ENCODE peak calls at places on chromosomes 7 and 10, in nine cellular contexts. A is upper lobe of left lung, S is adrenal gland, N is esophagus squamous epithelium, L is breast epithelium, O is IMR-90, J is A549, Z is right lobe of liver, B is heart left ventricle. R is an unnamed sample.

GRCh38 chr7:117322741-117323584 is at the start of gene WNT2:
- DNase-seq in A (peak; percentile 86), S (no peak), N (no peak), L (no peak), O (peak; percentile 22), J (no peak), Z (no peak), B (no peak), R (no peak)

GRCh38 chr10:14330390-14331071 is at the start of gene FRMD4A:
- DNase-seq in A (no peak), S (no peak), N (no peak), L (no peak), O (no peak), J (no peak), Z (no peak), B (no peak), R (no peak)

GRCh38 chr7:22559829-22560489 is 60.0 kb upstream of the STEAP1B start:
- DNase-seq in A (no peak), S (peak; percentile 74), N (no peak), L (peak; percentile 55), O (peak; percentile 86), J (peak; percentile 85), Z (peak; percentile 71), B (peak; percentile 80), R (peak; percentile 64)

GRCh38 chr7:48158404-48158803 is 12.9 kb upstream of the ABCA13 start:
- DNase-seq in A (no peak), S (no peak), N (no peak), L (no peak), O (peak; percentile 73), J (no peak), Z (no peak), B (no peak), R (no peak)

GRCh38 chr7:16826061-16826460 is 21.3 kb upstream of the AGR2 start:
- DNase-seq in A (no peak), S (no peak), N (no peak), L (no peak), O (no peak), J (no peak), Z (no peak), B (no peak), R (no peak)

GRCh38 chr7:111145472-111145871 is 54.5 kb downstream of the LRRN3 start:
- DNase-seq in A (no peak), S (peak; percentile 25), N (no peak), L (no peak), O (no peak), J (no peak), Z (no peak), B (no peak), R (no peak)

GRCh38 chr10:127145173-127145572 is 51.2 kb downstream of the INSYN2A start:
- DNase-seq in A (no peak), S (no peak), N (no peak), L (no peak), O (peak; percentile 91), J (peak; percentile 13), Z (no peak), B (no peak), R (no peak)

GRCh38 chr10:97921581-97922377 is 72.1 kb downstream of the GOLGA7B start:
- DNase-seq in A (no peak), S (peak; percentile 19), N (no peak), L (peak; percentile 71), O (peak; percentile 1), J (no peak), Z (no peak), B (peak; percentile 85), R (no peak)

GRCh38 chr10:53166325-53166724 is 393.7 kb upstream of the MBL2 start:
- DNase-seq in A (no peak), S (no peak), N (no peak), L (no peak), O (no peak), J (no peak), Z (no peak), B (no peak), R (no peak)

GRCh38 chr10:94858022-94858421 is 80.4 kb upstream of the CYP2C9 start:
- DNase-seq in A (no peak), S (no peak), N (no peak), L (no peak), O (no peak), J (no peak), Z (no peak), B (no peak), R (no peak)

GRCh38 chr10:76969366-76969990 is 668.1 kb downstream of the KCNMA1 start:
- DNase-seq in A (no peak), S (no peak), N (no peak), L (no peak), O (no peak), J (no peak), Z (no peak), B (no peak), R (no peak)

GRCh38 chr7:139431459-139431858 is 52.0 kb downstream of the KLRG2 start:
- DNase-seq in A (no peak), S (no peak), N (no peak), L (no peak), O (peak; percentile 25), J (no peak), Z (no peak), B (no peak), R (no peak)

GRCh38 chr10:50846753-50847152 is 38.7 kb downstream of the A1CF start:
- DNase-seq in A (no peak), S (no peak), N (no peak), L (no peak), O (peak; percentile 6), J (no peak), Z (no peak), B (no peak), R (no peak)

GRCh38 chr7:76202666-76203030 is 952 bp downstream of the SRRM3 start:
- DNase-seq in A (no peak), S (no peak), N (no peak), L (no peak), O (no peak), J (no peak), Z (no peak), B (no peak), R (no peak)

GRCh38 chr7:123296965-123297364 is 97.2 kb upstream of the SLC13A1 start:
- DNase-seq in A (no peak), S (no peak), N (no peak), L (no peak), O (no peak), J (no peak), Z (no peak), B (no peak), R (no peak)

GRCh38 chr10:82922755-82923154 is 1047.8 kb downstream of the NRG3 start:
- DNase-seq in A (no peak), S (no peak), N (no peak), L (no peak), O (no peak), J (no peak), Z (no peak), B (no peak), R (no peak)
- H3K4me1 ChIP-seq in A (no peaks in the 10 kb centered on the region), S (no peaks in the 10 kb centered on the region), N (peaks cover 4% of the 10 kb centered on the region), L (no peaks in the 10 kb centered on the region), O (no peaks in the 10 kb centered on the region), J (no peaks in the 10 kb centered on the region), Z (no peaks in the 10 kb centered on the region), B (no peaks in the 10 kb centered on the region), R (no peaks in the 10 kb centered on the region)

DNA sequence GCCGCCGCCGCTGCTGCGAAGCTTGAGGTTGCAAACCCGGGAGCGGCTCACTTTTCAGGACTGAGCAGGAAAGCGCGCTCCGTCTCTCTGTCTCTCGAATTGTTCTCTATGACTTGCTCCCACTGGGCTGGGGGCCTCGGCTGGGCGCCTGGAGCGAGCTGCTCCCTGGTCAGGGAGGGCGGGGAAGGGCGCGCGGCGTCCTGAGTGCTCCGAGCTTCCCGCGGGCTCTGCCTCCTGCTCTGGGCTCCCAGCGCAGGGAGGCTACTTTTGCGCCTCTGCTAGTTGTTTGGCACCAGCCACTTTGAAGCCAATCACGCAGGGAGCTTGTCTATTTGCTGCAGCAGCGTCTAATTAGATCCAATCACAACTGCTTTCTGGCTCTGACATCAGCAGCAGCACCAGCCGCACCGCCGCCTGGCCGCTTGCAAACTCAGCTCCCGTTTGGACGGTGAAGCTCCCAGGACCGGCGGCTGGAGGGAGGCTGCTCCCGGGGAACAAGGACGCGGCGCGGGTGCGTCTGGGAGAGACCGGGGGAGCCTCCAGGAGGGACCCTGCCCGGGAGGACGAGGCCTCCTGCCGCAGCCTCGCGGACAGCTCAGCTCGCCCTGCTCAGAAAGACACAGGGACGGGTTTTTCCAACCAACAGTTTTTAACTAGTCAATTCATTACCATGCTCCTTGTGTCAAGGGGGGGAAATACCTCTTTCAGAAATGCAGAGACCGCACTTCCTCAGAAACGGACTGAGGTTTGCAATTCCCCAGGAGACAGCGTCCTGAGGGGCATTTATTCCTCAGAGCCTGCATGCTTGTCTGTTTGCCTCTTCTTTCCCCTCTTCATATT is at the start of gene ADARB2:
- DNase-seq in A (peak; percentile 84), S (no peak), N (no peak), L (no peak), O (no peak), J (no peak), Z (no peak), B (peak; percentile 50), R (peak; percentile 59)
- TF ChIP-seq CTCF in A (no peak), S (no peak), N (no peak), L (no peak), O (no peak), J (no peak), Z (no peak), B (no peak), R (no peak)

DNA sequence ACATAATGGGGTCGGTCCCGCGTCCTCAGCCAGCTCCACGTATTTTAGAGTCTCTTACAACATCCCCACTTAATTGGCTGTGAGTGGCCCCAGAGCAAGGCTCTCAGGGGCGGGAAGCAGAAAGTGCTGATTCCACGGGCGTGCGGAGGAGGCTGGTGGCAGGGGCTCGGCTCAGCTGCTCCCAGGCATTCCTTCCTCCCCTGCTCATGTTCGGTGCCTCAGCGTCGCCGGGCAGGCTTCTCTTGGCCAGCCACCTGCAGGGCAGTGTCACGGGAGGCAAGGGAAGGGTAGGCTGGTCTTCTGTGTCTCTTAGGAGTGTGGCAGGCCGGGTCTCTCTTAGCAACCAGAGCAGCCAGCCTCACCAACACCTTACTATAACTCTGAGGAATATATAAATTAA is 33.8 kb downstream of the IL15RA start:
- DNase-seq in A (peak; percentile 81), S (peak; percentile 55), N (no peak), L (no peak), O (peak; percentile 59), J (no peak), Z (no peak), B (peak; percentile 82), R (no peak)
- TF ChIP-seq POLR2A in A (no peak), S (no peak), N (no peak), L (no peak), O (no peak), J (no peak), Z (no peak), B (no peak), R (no peak)

DNA sequence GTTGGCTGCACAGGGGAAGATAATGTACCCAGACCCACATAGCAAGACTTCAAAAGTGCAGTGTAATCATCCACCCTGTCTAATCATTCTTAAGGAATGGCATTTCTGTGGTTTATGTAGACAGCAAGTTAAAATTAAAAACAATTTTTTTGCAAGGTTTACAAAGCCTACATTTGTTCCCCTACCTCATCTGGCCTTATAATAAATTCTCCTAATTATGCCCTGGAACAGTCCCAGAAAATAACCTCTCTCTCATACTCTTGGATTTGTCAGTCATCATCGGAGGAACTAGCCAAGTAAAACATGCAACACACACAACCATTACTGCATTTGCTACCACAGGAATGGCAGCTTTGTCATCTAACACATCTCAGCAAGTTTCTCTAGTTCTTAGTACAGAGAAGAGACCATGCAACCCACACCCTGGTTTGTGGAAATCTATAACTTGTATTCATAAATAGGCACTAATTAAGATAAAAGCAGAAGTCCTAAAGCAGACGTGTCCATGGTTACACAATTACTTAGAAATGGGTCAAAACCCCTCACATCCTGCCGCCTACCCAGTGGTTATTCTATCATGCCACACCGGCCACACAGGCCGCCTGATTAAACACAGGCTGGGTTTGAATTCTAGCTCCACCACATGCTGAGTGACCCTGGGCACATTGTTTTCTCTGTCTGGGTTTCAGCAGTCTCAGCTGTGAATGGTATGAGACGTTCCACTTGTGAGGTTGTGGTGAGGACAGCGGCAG is 19.0 kb downstream of the ABLIM1 start:
- DNase-seq in A (no peak), S (no peak), N (no peak), L (no peak), O (peak; percentile 95), J (no peak), Z (no peak), B (no peak), R (no peak)
- H3K4me1 ChIP-seq in A (peaks cover 24% of the 10 kb centered on the region), S (peaks cover 29% of the 10 kb centered on the region), N (peaks cover 28% of the 10 kb centered on the region), L (peaks cover 7% of the 10 kb centered on the region), O (peaks cover 15% of the 10 kb centered on the region), J (peaks cover 32% of the 10 kb centered on the region), Z (no peaks in the 10 kb centered on the region), B (peaks cover 35% of the 10 kb centered on the region), R (no peaks in the 10 kb centered on the region)